ENCODE peak calls at places on chromosome 10, in four cellular contexts. R is A673, W is cardiac muscle cell, E is AG04449. K is an unnamed sample.

GRCh38 chr10:16957038-16957437 is 139.8 kb upstream of the RSU1 start:
- DNase-seq in R (no peak), W (no peak), E (no peak), K (no peak)

GRCh38 chr10:22495396-22495795 is 150.1 kb downstream of the SPAG6 start:
- DNase-seq in R (no peak), W (no peak), E (no peak), K (no peak)

GRCh38 chr10:72234560-72235095 is 18.6 kb upstream of the ASCC1 start:
- DNase-seq in R (no peak), W (no peak), E (no peak), K (no peak)

GRCh38 chr10:8498881-8499280 is 444.4 kb downstream of the GATA3 start:
- DNase-seq in R (no peak), W (no peak), E (no peak), K (peak; percentile 4)

GRCh38 chr10:6200588-6201510 is 1.9 kb upstream of the PFKFB3 start:
- DNase-seq in R (peak; percentile 55), W (no peak), E (no peak), K (peak; percentile 66)

GRCh38 chr10:44293842-44294241 is 91.1 kb downstream of the CXCL12 start:
- DNase-seq in R (no peak), W (peak; percentile 85), E (no peak), K (no peak)

GRCh38 chr10:77505431-77506334 is 131.9 kb downstream of the KCNMA1 start:
- DNase-seq in R (peak; percentile 15), W (peak; percentile 73), E (peak; percentile 93), K (no peak)

GRCh38 chr10:63103971-63104409 is 29.1 kb upstream of the NRBF2 start:
- DNase-seq in R (peak; percentile 48), W (no peak), E (no peak), K (peak; percentile 67)

GRCh38 chr10:22325948-22326702 is 5.2 kb downstream of the BMI1 start:
- DNase-seq in R (no peak), W (no peak), E (no peak), K (no peak)

GRCh38 chr10:50420166-50420565 is 168.8 kb upstream of the ASAH2 start:
- DNase-seq in R (no peak), W (no peak), E (no peak), K (no peak)

GRCh38 chr10:51079331-51079730 is 5.0 kb downstream of the PRKG1 start:
- DNase-seq in R (no peak), W (no peak), E (no peak), K (no peak)

GRCh38 chr10:121926669-121927360 is 1.0 kb downstream of the ATE1 start:
- DNase-seq in R (peak; percentile 35), W (peak; percentile 31), E (no peak), K (no peak)

GRCh38 chr10:100872034-100872791 is 40.5 kb upstream of the SLF2 start:
- DNase-seq in R (peak; percentile 68), W (peak; percentile 49), E (no peak), K (peak; percentile 78)

GRCh38 chr10:89663144-89663543 is 18.1 kb upstream of the PANK1 start:
- DNase-seq in R (no peak), W (no peak), E (no peak), K (no peak)

GRCh38 chr10:90451283-90451682 is 406.6 kb downstream of the HTR7 start:
- DNase-seq in R (peak; percentile 62), W (peak; percentile 63), E (no peak), K (no peak)

GRCh38 chr10:74901240-74901827 is 74.9 kb downstream of the KAT6B start:
- DNase-seq in R (no peak), W (no peak), E (no peak), K (peak; percentile 51)

DNA sequence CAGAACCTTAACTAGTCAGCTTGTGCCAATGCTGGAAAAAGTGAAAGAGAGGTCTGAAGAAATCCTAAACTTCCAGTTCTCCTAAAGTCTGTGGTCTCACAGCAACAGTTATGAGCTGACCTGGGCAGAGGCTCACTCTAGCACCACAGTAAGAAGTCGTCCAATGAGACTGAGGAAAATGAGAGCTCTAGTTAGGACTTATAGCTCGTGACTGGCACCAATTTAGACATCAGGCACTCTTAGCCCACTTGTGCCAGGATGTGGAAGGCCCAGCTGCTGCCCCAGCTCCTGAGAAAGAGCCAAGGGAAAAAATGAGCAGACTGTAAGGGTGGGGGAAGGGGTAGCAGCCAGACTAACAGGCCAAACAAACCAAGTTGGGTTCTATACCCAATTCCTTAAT is 7.6 kb downstream of the MMS19 start:
- DNase-seq in R (no peak), W (no peak), E (no peak), K (no peak)
- TF ChIP-seq CTCF in R (no peak), W (no peak), E (no peak), K (no peak)

GRCh38 chr10:26528715-26529393 is 90.7 kb downstream of the APBB1IP start:
- DNase-seq in R (no peak), W (no peak), E (no peak), K (no peak)

DNA sequence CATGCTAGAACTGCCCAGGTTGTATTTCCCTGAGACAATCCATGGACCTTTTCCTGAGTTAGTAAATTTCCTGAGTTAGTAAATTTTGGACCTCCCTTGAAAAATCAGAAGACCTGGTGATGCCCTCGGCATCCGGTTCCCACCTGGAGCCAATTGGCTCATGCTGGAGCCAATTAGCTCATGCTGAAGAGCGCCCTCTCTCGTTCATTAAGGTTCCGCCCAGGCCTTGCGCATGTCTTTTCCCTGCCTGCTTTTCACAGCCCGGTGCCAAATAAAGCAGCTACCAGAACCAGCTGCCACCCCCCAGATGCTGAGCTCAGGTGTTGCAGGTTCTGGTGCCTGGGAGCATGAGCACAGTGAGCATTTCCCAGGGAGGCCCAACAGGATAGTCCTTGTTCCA is 96.2 kb downstream of the APBB1IP start:
- DNase-seq in R (no peak), W (no peak), E (no peak), K (peak; percentile 27)
- TF ChIP-seq CTCF in R (peak; percentile 41), W (no peak), E (no peak), K (peak; percentile 9)

GRCh38 chr10:113108948-113109347 is 158.9 kb downstream of the TCF7L2 start:
- DNase-seq in R (no peak), W (no peak), E (no peak), K (no peak)

GRCh38 chr10:113111260-113111659 is 161.2 kb downstream of the TCF7L2 start:
- DNase-seq in R (no peak), W (no peak), E (no peak), K (no peak)

GRCh38 chr10:113111900-113112853 is 162.1 kb downstream of the TCF7L2 start:
- DNase-seq in R (peak; percentile 28), W (peak; percentile 81), E (no peak), K (no peak)

GRCh38 chr10:113104071-113104470 is 154.0 kb downstream of the TCF7L2 start:
- DNase-seq in R (peak; percentile 28), W (peak; percentile 12), E (no peak), K (no peak)

GRCh38 chr10:113108180-113108835 is 158.3 kb downstream of the TCF7L2 start:
- DNase-seq in R (peak; percentile 40), W (no peak), E (no peak), K (peak; percentile 57)
- TF ChIP-seq CTCF in R (peak; percentile 77), W (peak; percentile 54), E (peak; percentile 50), K (peak; percentile 82)

DNA sequence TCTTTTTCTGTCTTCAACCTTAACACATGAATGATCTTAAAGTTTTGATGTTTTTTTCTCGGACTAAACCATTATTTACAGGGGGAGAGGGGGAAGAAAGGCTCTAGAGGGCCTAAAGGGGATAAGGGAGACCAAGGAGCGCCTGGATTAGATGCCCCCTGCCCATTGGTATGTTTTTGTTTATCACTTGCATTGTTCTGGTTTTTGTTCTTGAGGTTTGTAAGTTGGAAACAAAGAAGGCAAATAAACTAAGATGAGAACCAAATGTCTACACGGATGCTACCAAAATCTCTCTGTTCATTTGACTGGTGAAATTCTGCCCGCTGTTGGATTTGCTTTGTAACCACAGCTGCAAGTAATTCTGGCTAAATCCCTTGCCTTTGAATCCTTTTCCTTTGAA is 99.8 kb upstream of the MACROH2A2 start:
- DNase-seq in R (no peak), W (no peak), E (no peak), K (no peak)
- TF ChIP-seq CTCF in R (no peak), W (no peak), E (no peak), K (no peak)

DNA sequence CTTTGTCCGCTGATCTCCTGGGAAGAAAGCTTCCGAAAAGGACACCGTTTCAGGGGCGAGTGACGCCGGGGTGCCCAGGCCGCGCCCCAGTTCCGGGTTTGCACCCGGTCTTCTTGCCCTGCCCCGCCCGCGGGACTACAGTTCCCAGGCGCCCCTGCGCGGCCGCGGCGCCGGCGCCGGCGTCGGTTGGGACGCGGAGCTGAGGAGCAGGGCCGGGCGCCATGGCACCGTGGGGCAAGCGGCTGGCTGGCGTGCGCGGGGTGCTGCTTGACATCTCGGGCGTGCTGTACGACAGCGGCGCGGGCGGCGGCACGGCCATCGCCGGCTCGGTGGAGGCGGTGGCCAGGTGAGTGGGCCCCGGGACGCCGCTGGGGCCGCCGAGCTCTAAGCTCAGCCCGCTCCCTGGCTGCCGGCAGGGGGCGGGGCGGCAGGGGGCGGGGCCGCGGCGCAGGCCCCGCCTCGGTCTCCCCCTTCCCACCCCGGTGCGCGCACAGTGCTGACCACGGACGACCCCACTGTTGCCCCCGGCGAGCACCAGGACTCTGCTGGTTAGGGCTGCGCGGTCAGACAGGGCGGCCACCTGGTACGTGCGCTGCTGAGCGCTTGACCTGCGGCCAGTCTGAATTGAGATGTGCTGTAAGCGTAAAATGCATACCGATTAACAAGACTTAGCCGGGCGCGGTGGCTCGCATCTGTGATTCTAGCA is at the start of gene LHPP:
- DNase-seq in R (peak; percentile 92), W (peak; percentile 86), E (no peak), K (peak; percentile 90)
- TF ChIP-seq CTCF in R (no peak), W (peak; percentile 2), E (no peak), K (peak; percentile 29)

GRCh38 chr10:129332476-129332875 is 134.6 kb upstream of the MGMT start:
- DNase-seq in R (peak; percentile 88), W (peak; percentile 54), E (no peak), K (peak; percentile 39)
- TF ChIP-seq CTCF in R (peak; percentile 96), W (peak; percentile 65), E (no peak), K (peak; percentile 57)

GRCh38 chr10:97401455-97401919 is 347 bp upstream of the RRP12 start:
- DNase-seq in R (no peak), W (no peak), E (no peak), K (no peak)
- TF ChIP-seq CTCF in R (no peak), W (no peak), E (no peak), K (no peak)

GRCh38 chr10:124418726-124419501 is at the start of gene OAT:
- DNase-seq in R (peak; percentile 97), W (peak; percentile 96), E (peak; percentile 65), K (peak; percentile 99)
- TF ChIP-seq CTCF in R (no peak), W (no peak), E (peak; percentile 40), K (no peak)